ENCODE peak calls at places on chromosomes 13 and 19, in six cellular contexts. Z is substantia nigra, U is iris pigment epithelial cell, P is choroid plexus epithelial cell, Q is astrocyte of the spinal cord, R is lower lobe of right lung. J is an unnamed sample.

GRCh38 chr13:94254737-94255136 is 224.7 kb downstream of the DCT start:
- DNase-seq in Z (no peak), U (no peak), P (no peak), Q (no peak), R (no peak), J (no peak)

GRCh38 chr19:50330365-50331078 is 1.3 kb upstream of the KCNC3 start:
- DNase-seq in Z (peak), U (peak), P (peak), Q (no peak), R (peak), J (peak)

GRCh38 chr19:6273701-6274601 is 5.8 kb downstream of the MLLT1 start:
- DNase-seq in Z (peak), U (peak), P (peak), Q (peak), R (peak), J (peak)

GRCh38 chr19:57512845-57513244 is 13.1 kb downstream of the ZNF773 start:
- DNase-seq in Z (no peak), U (peak), P (peak), Q (peak), R (no peak), J (peak)

GRCh38 chr13:30607908-30608307 is 9.8 kb upstream of the USPL1 start:
- DNase-seq in Z (no peak), U (no peak), P (no peak), Q (no peak), R (no peak), J (no peak)

GRCh38 chr13:19601749-19602725 is 31.4 kb upstream of the MPHOSPH8 start:
- DNase-seq in Z (no peak), U (peak), P (peak), Q (peak), R (peak), J (peak)

GRCh38 chr13:44626176-44626575 is 50.0 kb upstream of the TSC22D1 start:
- DNase-seq in Z (no peak), U (no peak), P (no peak), Q (no peak), R (no peak), J (no peak)

GRCh38 chr13:94412870-94413269 is 66.6 kb downstream of the DCT start:
- DNase-seq in Z (no peak), U (no peak), P (no peak), Q (no peak), R (no peak), J (no peak)

GRCh38 chr13:67184247-67184646 is 45.9 kb downstream of the PCDH9 start:
- DNase-seq in Z (no peak), U (no peak), P (no peak), Q (no peak), R (no peak), J (no peak)

J was measured in fibroblast of pulmonary artery.